ENCODE peak calls at places on chromosomes 6 and 20, in five cellular contexts. Q is heart right ventricle, T is SJSA1, W is tibial nerve, X is SK-N-SH. D is an unnamed sample. For H3K4me1 and H3K36me3, the result is how much of the 10 kb centered on the place peaks cover.

GRCh38 chr6:163355471-163355991 is 59.0 kb upstream of the QKI start:
- DNase-seq in X (peak), W (no peak), T (peak), Q (peak), D (no peak)

GRCh38 chr6:148905111-148905870 is 158.5 kb downstream of the UST start:
- DNase-seq in W (no peak), X (no peak), Q (no peak), T (no peak), D (no peak)

GRCh38 chr20:47699804-47700203 is 85.5 kb downstream of the SULF2 start:
- DNase-seq in Q (no peak), W (no peak), T (no peak), X (no peak), D (no peak)

GRCh38 chr20:25623225-25623735 is 534 bp downstream of the NANP start:
- DNase-seq in X (peak), T (no peak), W (peak), Q (peak), D (peak)

GRCh38 chr6:157647261-157647915 is 175.7 kb upstream of the SNX9 start:
- DNase-seq in W (no peak), Q (no peak), X (no peak), T (no peak), D (no peak)

GRCh38 chr6:148962854-148963515 is 216.2 kb downstream of the UST start:
- DNase-seq in Q (no peak), T (no peak), W (no peak), X (no peak), D (no peak)

GRCh38 chr6:116101298-116101718 is 655 bp downstream of the NT5DC1 start:
- DNase-seq in Q (no peak), T (no peak), W (peak), X (no peak), D (no peak)

GRCh38 chr6:127190552-127190951 is 72.1 kb downstream of the RSPO3 start:
- DNase-seq in Q (no peak), T (no peak), X (no peak), W (no peak), D (no peak)

GRCh38 chr6:41644297-41644879 is 6.1 kb downstream of the MDFI start:
- DNase-seq in W (no peak), X (no peak), T (no peak), Q (no peak), D (no peak)

GRCh38 chr20:6613280-6613861 is 154.1 kb upstream of the BMP2 start:
- DNase-seq in T (no peak), Q (no peak), X (no peak), W (no peak), D (no peak)

GRCh38 chr6:46799657-46800056 is 6.5 kb downstream of the MEP1A start:
- DNase-seq in W (no peak), T (no peak), Q (no peak), X (no peak), D (no peak)

GRCh38 chr6:79697430-79697829 is 66.3 kb downstream of the SH3BGRL2 start:
- DNase-seq in X (no peak), T (no peak), W (no peak), Q (no peak), D (no peak)

GRCh38 chr20:39468703-39469102 is 506.6 kb downstream of the DHX35 start:
- DNase-seq in T (no peak), X (no peak), W (no peak), Q (no peak), D (no peak)

GRCh38 chr20:50551288-50551687 is 41.1 kb downstream of the PTPN1 start:
- DNase-seq in X (no peak), T (no peak), W (no peak), Q (no peak), D (no peak)

GRCh38 chr6:16524380-16524707 is 236.9 kb downstream of the ATXN1 start:
- DNase-seq in W (no peak), Q (no peak), X (no peak), T (peak), D (no peak)

GRCh38 chr20:48930035-48930434 is 8.5 kb downstream of the ARFGEF2 start:
- DNase-seq in X (no peak), Q (no peak), T (no peak), W (no peak), D (no peak)
- H3K27ac ChIP-seq in X (no peak), Q (peak), T (no peak), W (peak), D (no peak)

DNA sequence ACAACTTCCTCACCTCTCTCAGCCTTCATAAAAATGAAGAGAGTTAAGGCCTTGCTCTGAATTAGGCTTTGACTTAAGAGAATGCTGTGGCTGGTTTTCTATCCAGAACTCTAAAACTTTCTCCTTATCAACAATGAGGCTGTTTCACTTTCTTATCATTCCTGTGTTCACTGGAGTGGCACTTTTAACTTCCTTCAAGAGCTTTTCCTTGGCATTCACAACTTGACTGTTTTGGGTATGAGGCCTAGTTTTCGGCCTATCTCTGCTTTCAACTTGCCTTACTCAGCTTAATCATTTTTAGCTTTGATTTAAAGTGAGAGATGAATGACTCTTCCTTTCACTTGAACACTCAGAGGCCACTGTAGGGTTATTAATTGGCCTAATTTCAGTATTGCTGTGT is 4.3 kb upstream of the LOC128125822 start:
- DNase-seq in W (no peak), X (no peak), T (no peak), Q (no peak), D (no peak)
- H3K4me1 ChIP-seq in W (under half), X (under half), T (under half), Q (under half), D (under half)

GRCh38 chr6:37311666-37312473 is 41.9 kb upstream of the RNF8 start:
- DNase-seq in T (peak), X (no peak), Q (no peak), W (no peak), D (peak)

GRCh38 chr6:37313698-37314097 is 40.1 kb upstream of the RNF8 start:
- DNase-seq in Q (no peak), X (no peak), W (no peak), T (no peak), D (no peak)

GRCh38 chr6:37309692-37310091 is 44.1 kb upstream of the RNF8 start:
- DNase-seq in Q (no peak), W (no peak), X (no peak), T (no peak), D (no peak)

GRCh38 chr6:37309059-37309458 is 44.7 kb upstream of the RNF8 start:
- DNase-seq in Q (no peak), T (no peak), X (no peak), W (no peak), D (no peak)

GRCh38 chr6:37310980-37311379 is 42.8 kb upstream of the RNF8 start:
- DNase-seq in T (no peak), Q (no peak), W (no peak), X (no peak), D (no peak)
- H3K36me3 ChIP-seq in T (under half), Q (under half), W (under half), X (under half), D (half or more)

GRCh38 chr20:2756056-2756611 is 44.3 kb downstream of the CPXM1 start:
- DNase-seq in Q (no peak), T (peak), W (no peak), X (peak), D (peak)

GRCh38 chr20:2753456-2754040 is 46.9 kb downstream of the CPXM1 start:
- DNase-seq in T (no peak), X (no peak), Q (no peak), W (no peak), D (no peak)

GRCh38 chr20:2755451-2756055 is 44.9 kb downstream of the CPXM1 start:
- DNase-seq in Q (no peak), W (no peak), X (no peak), T (no peak), D (no peak)

GRCh38 chr20:2752631-2753455 is 47.6 kb downstream of the CPXM1 start:
- DNase-seq in Q (no peak), T (peak), W (no peak), X (no peak), D (peak)

DNA sequence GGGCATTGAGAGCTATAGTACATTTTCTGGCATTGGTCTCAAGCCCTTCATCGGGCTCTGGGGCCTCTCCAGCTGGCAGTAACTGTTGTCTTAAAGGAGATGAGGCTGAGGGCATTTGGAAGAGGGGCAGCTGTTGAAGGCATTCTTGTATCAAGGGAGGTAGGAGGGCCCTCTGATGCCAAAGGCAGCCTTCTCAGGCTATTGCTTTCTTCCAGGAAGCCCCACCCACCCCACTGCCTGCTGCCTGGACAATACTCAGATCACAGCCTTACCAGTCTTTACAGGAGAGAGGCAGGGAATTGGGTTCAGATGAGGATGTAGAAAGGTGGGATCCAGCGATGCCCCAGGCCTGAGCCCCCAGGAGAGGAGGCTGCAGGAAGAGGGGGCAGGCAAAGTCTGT is 46.0 kb downstream of the CPXM1 start:
- DNase-seq in W (no peak), Q (no peak), X (no peak), T (no peak), D (no peak)
- H3K27ac ChIP-seq in W (no peak), Q (no peak), X (no peak), T (no peak), D (no peak)

GRCh38 chr6:52136934-52137467 is 49.2 kb upstream of the IL17A start:
- DNase-seq in Q (no peak), T (no peak), W (no peak), X (no peak), D (no peak)
- H3K4me1 ChIP-seq in Q (under half), T (under half), W (under half), X (under half), D (under half)

GRCh38 chr20:32830437-32830836 is 10.7 kb downstream of the MAPRE1 start:
- DNase-seq in W (peak), T (no peak), Q (no peak), X (no peak), D (no peak)

GRCh38 chr20:32823737-32824588 is 4.2 kb downstream of the MAPRE1 start:
- DNase-seq in X (no peak), Q (no peak), T (no peak), W (no peak), D (no peak)

GRCh38 chr20:32831982-32832381 is 12.2 kb downstream of the MAPRE1 start:
- DNase-seq in W (no peak), X (no peak), T (no peak), Q (no peak), D (no peak)

GRCh38 chr20:32829291-32830005 is 9.7 kb downstream of the MAPRE1 start:
- DNase-seq in W (no peak), T (no peak), Q (no peak), X (no peak), D (no peak)

GRCh38 chr20:32828029-32828666 is 8.4 kb downstream of the MAPRE1 start:
- DNase-seq in T (no peak), W (no peak), Q (no peak), X (no peak), D (no peak)
- H3K36me3 ChIP-seq in T (half or more), W (under half), Q (under half), X (under half), D (half or more)

GRCh38 chr6:73514746-73515110 is 6.1 kb downstream of the EEF1A1 start:
- DNase-seq in T (no peak), W (no peak), Q (no peak), X (no peak), D (no peak)
- H3K27ac ChIP-seq in T (peak), W (peak), Q (no peak), X (no peak), D (no peak)

GRCh38 chr20:36861625-36861874 is 14.4 kb upstream of the TLDC2 start:
- DNase-seq in T (no peak), Q (peak), W (no peak), X (no peak), D (no peak)
- H3K4me1 ChIP-seq in T (half or more), Q (half or more), W (under half), X (under half), D (under half)